ENCODE peak calls at places on chromosomes 1 and 21, in seven cellular contexts. P, C, S, W, G, Q and Z are unnamed samples.

GRCh38 chr1:66271216-66271903 is 262.6 kb upstream of the SGIP1 start:
- DNase-seq in C (peak), G (peak), Q (peak), W (peak), P (peak), S (peak), Z (peak)

GRCh38 chr1:77281491-77282186 is at the start of gene AK5:
- DNase-seq in Q (no peak), C (peak), S (no peak), P (no peak), G (peak), W (no peak), Z (peak)

GRCh38 chr1:182848736-182849135 is 9.6 kb downstream of the DHX9 start:
- DNase-seq in W (no peak), Q (no peak), C (no peak), S (no peak), G (no peak), P (no peak), Z (no peak)

GRCh38 chr1:35029756-35030155 is 2.0 kb downstream of the ZMYM6 start:
- DNase-seq in Q (no peak), P (no peak), W (no peak), S (no peak), C (no peak), G (peak), Z (no peak)

GRCh38 chr1:233240839-233241682 is 54.5 kb downstream of the PCNX2 start:
- DNase-seq in C (peak), S (peak), W (peak), P (peak), Q (no peak), G (peak), Z (peak)

GRCh38 chr1:110243146-110243545 is 33.0 kb downstream of the KCNC4 start:
- DNase-seq in C (no peak), S (no peak), P (no peak), Q (no peak), G (no peak), W (no peak), Z (no peak)

GRCh38 chr21:41545500-41546359 is 37.8 kb upstream of the TMPRSS2 start:
- DNase-seq in Q (no peak), G (no peak), W (no peak), S (no peak), C (no peak), P (no peak), Z (no peak)

GRCh38 chr1:173570370-173571030 is 32.4 kb downstream of the SLC9C2 start:
- DNase-seq in P (no peak), G (no peak), S (no peak), W (no peak), Q (no peak), C (no peak), Z (no peak)

GRCh38 chr21:45639206-45640000 is 4.1 kb upstream of the PCBP3 start:
- DNase-seq in P (no peak), W (no peak), S (no peak), C (no peak), G (peak), Q (no peak), Z (no peak)

GRCh38 chr21:45641480-45642035 is 2.0 kb upstream of the PCBP3 start:
- DNase-seq in P (no peak), S (no peak), G (no peak), C (no peak), Q (no peak), W (no peak), Z (no peak)

GRCh38 chr21:45638707-45639106 is 4.8 kb upstream of the PCBP3 start:
- DNase-seq in W (no peak), G (no peak), Q (no peak), S (no peak), C (no peak), P (no peak), Z (no peak)

GRCh38 chr21:45640888-45641479 is 2.5 kb upstream of the PCBP3 start:
- DNase-seq in C (no peak), S (peak), P (peak), W (no peak), Q (no peak), G (peak), Z (peak)

DNA sequence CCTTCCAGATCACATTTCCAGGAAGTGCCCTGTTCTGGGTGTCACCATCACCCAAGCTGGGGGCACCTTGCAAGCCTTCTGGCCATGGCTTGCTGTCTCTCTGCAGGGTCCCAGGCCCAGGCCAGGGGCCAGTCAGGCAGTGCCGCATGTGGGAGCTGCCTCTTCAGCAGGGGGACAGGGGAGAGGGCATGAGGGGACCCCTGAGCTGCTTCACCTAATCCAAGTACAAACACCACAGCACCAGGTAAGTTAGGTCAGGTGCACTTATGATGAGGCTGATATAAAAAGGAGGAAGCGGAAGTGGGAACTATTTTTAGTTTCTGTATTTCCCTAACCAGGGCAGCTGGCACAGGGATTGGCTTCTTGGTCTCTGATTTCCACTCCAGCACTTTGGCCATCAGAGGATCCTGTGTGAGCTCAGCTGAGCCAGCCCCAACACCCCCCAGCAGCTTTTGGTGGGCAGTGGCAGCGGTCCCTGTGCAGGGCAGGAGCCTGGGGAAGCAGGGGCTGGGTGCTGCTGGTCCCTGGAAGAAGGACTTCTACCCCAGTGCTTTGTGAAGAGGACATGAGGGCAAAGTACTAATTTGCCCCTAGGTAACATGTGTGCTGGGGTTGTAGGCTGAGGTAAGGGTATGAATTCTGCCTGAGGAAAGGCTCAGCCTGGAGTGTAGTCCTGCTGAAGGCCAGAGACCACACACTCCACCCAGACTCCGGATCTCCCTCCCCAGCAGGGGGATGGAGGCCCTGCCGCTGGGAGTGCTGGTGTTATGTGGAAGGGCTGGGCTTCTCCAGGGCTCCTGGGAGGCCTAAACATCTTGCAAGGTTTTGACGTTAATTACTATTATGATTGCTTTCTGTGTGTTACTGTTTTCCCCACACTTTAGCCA is 3.3 kb upstream of the PCBP3 start:
- DNase-seq in S (no peak), Q (no peak), C (no peak), W (no peak), G (no peak), P (no peak), Z (no peak)
- H3K4me3 ChIP-seq in S (no peak), Q (no peak), C (no peak), W (no peak), G (no peak), P (no peak), Z (no peak)

DNA sequence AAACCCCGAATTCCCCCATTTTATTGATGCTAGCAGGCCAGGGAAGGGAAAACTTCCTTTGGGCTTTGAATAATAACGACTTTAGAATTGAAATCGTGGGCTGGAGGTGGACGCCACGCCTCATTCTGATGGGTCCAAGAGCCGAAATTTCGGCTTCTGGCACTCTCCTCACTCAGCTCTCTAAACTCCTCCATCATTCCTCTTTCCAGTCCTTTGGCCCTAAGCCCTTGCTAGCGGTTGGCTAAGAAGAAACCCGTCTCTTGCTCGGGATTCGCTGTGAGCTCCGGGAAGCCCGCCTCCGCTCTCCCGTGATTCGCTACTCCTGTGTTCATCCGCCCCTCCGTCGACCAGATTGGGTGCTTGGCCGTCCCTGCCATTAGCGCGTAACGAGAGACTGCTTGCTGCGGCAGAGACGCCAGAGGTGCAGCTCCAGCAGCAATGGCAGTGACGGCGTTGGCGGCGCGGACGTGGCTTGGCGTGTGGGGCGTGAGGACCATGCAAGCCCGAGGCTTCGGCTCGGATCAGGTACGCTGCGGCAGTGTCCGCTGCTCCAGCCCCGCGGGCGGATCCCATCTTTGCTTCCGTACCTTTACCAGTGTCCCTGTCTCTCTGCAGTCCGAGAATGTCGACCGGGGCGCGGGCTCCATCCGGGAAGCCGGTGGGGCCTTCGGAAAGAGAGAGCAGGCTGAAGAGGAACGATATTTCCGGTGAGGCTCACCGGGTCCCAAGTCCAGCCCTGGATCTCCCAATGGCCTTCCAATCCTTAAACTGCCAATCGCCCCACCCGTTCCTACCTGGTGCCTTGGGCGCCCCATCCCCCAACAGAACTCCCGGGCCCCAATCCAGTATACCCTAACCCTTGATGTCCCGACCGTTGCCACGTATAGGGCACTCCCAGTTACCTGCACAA is at the start of gene ATP5IF1:
- DNase-seq in G (peak), S (peak), P (peak), W (peak), Q (peak), C (peak), Z (peak)
- TF ChIP-seq CTCF in G (no peak), S (no peak), P (no peak), W (no peak), Q (no peak), C (peak), Z (no peak)

GRCh38 chr1:38064232-38064903 is 17.8 kb upstream of the POU3F1 start:
- DNase-seq in P (no peak), C (no peak), G (peak), Q (no peak), S (no peak), W (no peak), Z (peak)
- H3K4me3 ChIP-seq in P (no peak), C (no peak), G (no peak), Q (no peak), S (no peak), W (no peak), Z (no peak)

GRCh38 chr1:243254927-243255790 is at the start of gene CEP170:
- DNase-seq in C (peak), W (peak), P (peak), S (peak), G (peak), Q (peak), Z (peak)

GRCh38 chr1:243254233-243254926 is 701 bp downstream of the CEP170 start:
- DNase-seq in Q (no peak), W (peak), P (peak), C (peak), S (peak), G (peak), Z (peak)

GRCh38 chr1:243256590-243256989 is 749 bp downstream of the SDCCAG8 start:
- DNase-seq in S (no peak), G (no peak), P (no peak), C (no peak), W (no peak), Q (no peak), Z (no peak)

GRCh38 chr1:243257189-243257588 is 1.3 kb downstream of the SDCCAG8 start:
- DNase-seq in S (no peak), Q (no peak), W (no peak), C (no peak), G (no peak), P (no peak), Z (no peak)

GRCh38 chr1:243255791-243256512 is at the start of gene SDCCAG8:
- DNase-seq in C (peak), S (peak), Q (peak), G (peak), P (peak), W (peak), Z (peak)
- TF ChIP-seq CTCF in C (no peak), S (no peak), Q (no peak), G (no peak), P (peak), W (no peak), Z (no peak)

GRCh38 chr1:203477748-203478147 is 2.1 kb downstream of the PRELP start:
- DNase-seq in S (no peak), P (no peak), C (no peak), W (no peak), Q (no peak), G (no peak), Z (no peak)
- H3K4me3 ChIP-seq in S (no peak), P (peak), C (peak), W (peak), Q (no peak), G (no peak), Z (no peak)

DNA sequence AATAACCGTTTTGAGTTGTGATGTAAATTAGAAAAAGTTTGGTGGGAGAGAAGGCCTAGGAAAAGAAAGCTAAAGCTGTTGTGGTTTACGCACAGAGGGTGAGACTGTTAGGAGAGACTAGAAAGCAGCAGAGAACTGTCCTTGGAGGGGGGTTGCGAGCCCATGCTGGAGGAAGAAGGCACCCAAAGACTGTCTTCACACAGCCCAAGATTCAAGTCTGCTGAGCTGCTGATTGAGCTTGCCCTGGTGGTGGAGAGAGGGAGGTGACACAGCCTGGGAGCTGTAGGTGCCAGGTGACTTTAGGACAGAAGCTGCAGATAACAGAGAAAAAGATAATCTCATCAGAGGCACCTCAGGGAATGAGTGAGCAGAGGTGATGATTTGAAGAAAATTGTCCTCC is 18.3 kb upstream of the TLR5 start:
- DNase-seq in P (no peak), W (no peak), C (no peak), G (no peak), S (no peak), Q (no peak), Z (no peak)
- TF ChIP-seq CTCF in P (no peak), W (no peak), C (no peak), G (no peak), S (no peak), Q (no peak), Z (no peak)

GRCh38 chr1:26034504-26035202 is 11.3 kb downstream of the SLC30A2 start:
- DNase-seq in P (no peak), S (no peak), W (no peak), Q (no peak), G (no peak), C (no peak), Z (no peak)
- H3K4me3 ChIP-seq in P (peak), S (no peak), W (peak), Q (peak), G (peak), C (peak), Z (peak)

DNA sequence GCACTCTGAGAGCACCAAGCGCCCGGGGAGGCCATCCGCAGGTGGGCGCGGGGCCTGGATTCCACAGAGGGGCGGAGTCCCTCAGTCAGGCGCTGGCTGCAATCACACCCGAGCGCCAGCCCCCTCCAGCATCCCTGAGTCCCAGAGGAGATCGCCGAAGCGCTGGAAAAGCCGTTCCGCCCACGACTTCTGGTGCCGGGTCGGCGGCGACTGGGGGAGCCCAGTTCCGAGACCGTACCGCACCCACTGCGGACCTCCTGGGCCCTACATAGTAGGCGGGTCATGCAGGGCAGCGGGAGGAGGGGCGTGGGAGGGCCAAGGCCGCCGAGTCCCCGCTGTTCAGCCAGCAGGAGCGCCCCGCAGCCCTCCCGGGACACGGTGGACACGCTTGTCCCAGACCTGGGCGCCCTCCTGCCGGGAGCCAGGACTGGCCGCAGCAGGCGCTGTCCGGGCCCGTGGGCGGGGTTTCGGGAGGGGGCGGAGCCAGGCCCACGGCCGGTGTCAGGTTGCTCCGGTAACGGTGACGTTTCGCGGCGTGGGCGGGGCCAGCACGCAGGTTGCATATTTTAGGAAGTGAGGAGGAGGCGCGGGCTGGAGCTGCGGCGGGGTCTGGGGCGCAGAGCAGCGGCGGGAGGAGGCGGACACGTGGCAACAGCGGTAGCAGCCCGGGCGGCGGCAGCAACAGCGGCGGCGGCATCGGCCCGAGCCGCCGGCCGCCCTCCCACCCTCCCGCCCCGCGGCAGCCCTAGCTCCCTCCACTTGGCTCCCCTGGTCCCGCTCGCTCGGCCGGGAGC is at the start of gene ATP1A1:
- DNase-seq in P (peak), C (peak), G (peak), Q (peak), W (peak), S (peak), Z (peak)
- TF ChIP-seq CTCF in P (no peak), C (peak), G (no peak), Q (peak), W (no peak), S (no peak), Z (no peak)